ENCODE peak calls at places on chromosomes 11 and 22, in ten cellular contexts. J is AG08395, I is tibial artery, E is left colon, M is lung microvascular endothelial cell, C is HT-29, D is HT1080, S is aorta, W is thoracic aorta, G is uterus. P is an unnamed sample.

GRCh38 chr11:1251236-1251770 is 28.4 kb downstream of the MUC5B start:
- DNase-seq in I (no peak), E (no peak), M (no peak), W (no peak), J (no peak), S (no peak), D (no peak), G (no peak), C (no peak), P (no peak)

GRCh38 chr11:2294340-2295290 is 7.1 kb downstream of the C11orf21 start:
- DNase-seq in I (peak), J (no peak), D (no peak), C (no peak), E (peak), S (peak), G (peak), W (no peak), M (no peak), P (no peak)

GRCh38 chr11:125192194-125192593 is 27.6 kb downstream of the PKNOX2 start:
- DNase-seq in C (no peak), E (no peak), I (no peak), S (no peak), W (no peak), D (no peak), G (no peak), M (peak), J (no peak), P (no peak)

GRCh38 chr22:40524392-40525249 is 111.9 kb downstream of the MRTFA start:
- DNase-seq in W (no peak), G (no peak), J (no peak), M (peak), I (no peak), D (peak), S (no peak), E (no peak), C (no peak), P (peak)

GRCh38 chr11:106503901-106504300 is 426.4 kb downstream of the AASDHPPT start:
- DNase-seq in D (no peak), E (no peak), M (no peak), S (no peak), W (no peak), I (no peak), C (no peak), J (no peak), G (no peak), P (no peak)

GRCh38 chr11:118522571-118523072 is 4.7 kb upstream of the TTC36 start:
- DNase-seq in S (no peak), M (peak), G (no peak), C (peak), W (no peak), D (peak), E (no peak), J (peak), I (no peak), P (peak)

GRCh38 chr22:40326905-40327735 is 19.2 kb upstream of the ADSL start:
- DNase-seq in I (no peak), G (no peak), W (no peak), C (no peak), J (peak), M (peak), D (peak), E (no peak), S (no peak), P (peak)

GRCh38 chr22:20131856-20132685 is 467 bp downstream of the ZDHHC8 start:
- DNase-seq in J (peak), I (no peak), S (peak), G (peak), E (peak), W (no peak), M (peak), C (no peak), D (no peak), P (peak)

GRCh38 chr22:39661842-39662676 is 91.5 kb downstream of the CACNA1I start:
- DNase-seq in G (no peak), C (no peak), E (peak), S (no peak), D (no peak), W (no peak), M (no peak), I (no peak), J (no peak), P (no peak)

GRCh38 chr22:38315801-38316339 is 1.4 kb downstream of the CSNK1E start:
- DNase-seq in W (no peak), J (no peak), G (no peak), I (no peak), M (peak), E (peak), S (no peak), D (peak), C (no peak), P (no peak)

GRCh38 chr22:27720860-27721259 is 80.7 kb downstream of the MN1 start:
- DNase-seq in W (no peak), S (no peak), M (peak), I (no peak), D (no peak), C (no peak), G (no peak), J (peak), E (no peak), P (peak)

GRCh38 chr11:41921991-41922390 is 462.5 kb upstream of the LRRC4C start:
- DNase-seq in W (no peak), C (no peak), E (no peak), M (no peak), J (no peak), I (no peak), G (no peak), D (no peak), S (no peak), P (no peak)

GRCh38 chr11:44467413-44467812 is 98.0 kb upstream of the CD82 start:
- DNase-seq in C (no peak), E (no peak), S (no peak), I (no peak), J (no peak), W (no peak), D (no peak), M (no peak), G (no peak), P (no peak)

GRCh38 chr11:121534131-121535093 is 81.6 kb upstream of the SORL1-AS1 start:
- DNase-seq in W (no peak), M (peak), C (no peak), S (no peak), I (no peak), G (peak), E (no peak), D (no peak), J (peak), P (peak)

GRCh38 chr11:62546244-62546936 is at the start of gene AHNAK:
- DNase-seq in E (peak), D (peak), C (peak), I (peak), W (no peak), G (peak), J (peak), M (peak), S (peak), P (peak)

GRCh38 chr11:94586978-94587377 is 19.8 kb downstream of the PIWIL4 start:
- DNase-seq in I (no peak), C (peak), E (no peak), M (no peak), J (no peak), D (no peak), S (no peak), W (no peak), G (no peak), P (no peak)

GRCh38 chr11:120413480-120413879 is 77.3 kb downstream of the ARHGEF12 start:
- DNase-seq in C (no peak), I (no peak), G (no peak), W (no peak), D (peak), E (no peak), J (peak), M (no peak), S (no peak), P (peak)

GRCh38 chr11:23727821-23728220 is 769.0 kb upstream of the LUZP2 start:
- DNase-seq in S (no peak), C (peak), W (no peak), E (no peak), G (no peak), M (no peak), D (peak), I (no peak), J (peak), P (peak)

GRCh38 chr11:9825315-9825714 is 161.4 kb downstream of the SWAP70 start:
- DNase-seq in M (peak), D (peak), W (no peak), C (no peak), G (no peak), E (no peak), I (no peak), S (no peak), J (peak), P (peak)

P was measured in fibroblast of gingiva.